ENCODE peak calls at places on chromosomes 4 and X, in eight cellular contexts. N is GM10248; B is posterior cingulate gyrus; Y is substantia nigra; S is EH; T is suprapubic skin; D is activated CD4-positive, alpha-beta T cell treated with anti-CD3 and anti-CD28 coated beads for 4 hours; K is GM18507. X is an unnamed sample.

GRCh38 chrX:1006156-1006730 is 206.2 kb downstream of the CRLF2 start:
- DNase-seq in N (no peak), B (no peak), Y (no peak), S (no peak), T (peak), D (no peak), K (no peak), X (no peak)

GRCh38 chr4:184385705-184386141 is 88.6 kb downstream of the IRF2 start:
- DNase-seq in N (no peak), B (no peak), Y (peak), S (no peak), T (no peak), D (no peak), K (no peak), X (no peak)

GRCh38 chr4:40046311-40046980 is 10.2 kb upstream of the N4BP2 start:
- DNase-seq in N (peak), B (no peak), Y (no peak), S (peak), T (no peak), D (peak), K (no peak), X (no peak)

GRCh38 chr4:153758136-153758535 is 1.7 kb downstream of the RNF175 start:
- DNase-seq in N (no peak), B (no peak), Y (no peak), S (no peak), T (no peak), D (no peak), K (no peak), X (no peak)

GRCh38 chr4:69995526-69996016 is at the start of gene STATH:
- DNase-seq in N (no peak), B (no peak), Y (no peak), S (no peak), T (no peak), D (no peak), K (no peak), X (no peak)

GRCh38 chrX:110241816-110242215 is 76.1 kb downstream of the AMMECR1 start:
- DNase-seq in N (no peak), B (no peak), Y (no peak), S (peak), T (no peak), D (no peak), K (no peak), X (no peak)

GRCh38 chrX:110699109-110699508 is 96.5 kb downstream of the CHRDL1 start:
- DNase-seq in N (no peak), B (no peak), Y (no peak), S (peak), T (no peak), D (no peak), K (no peak), X (no peak)

GRCh38 chr4:9996319-9997110 is 24.8 kb downstream of the SLC2A9 start:
- DNase-seq in N (no peak), B (no peak), Y (no peak), S (peak), T (peak), D (no peak), K (no peak), X (no peak)

GRCh38 chr4:6986067-6986780 is 56.9 kb upstream of the TADA2B start:
- DNase-seq in N (no peak), B (peak), Y (no peak), S (peak), T (no peak), D (no peak), K (no peak), X (no peak)

GRCh38 chr4:112451831-112452230 is 64.1 kb downstream of the NEUROG2 start:
- DNase-seq in N (no peak), B (no peak), Y (no peak), S (no peak), T (no peak), D (no peak), K (no peak), X (no peak)

GRCh38 chrX:153687121-153688039 is at the start of gene SLC6A8:
- DNase-seq in N (no peak), B (peak), Y (peak), S (peak), T (peak), D (peak), K (peak), X (peak)

GRCh38 chr4:52051615-52052474 is 741 bp downstream of the SPATA18 start:
- DNase-seq in N (peak), B (peak), Y (no peak), S (peak), T (no peak), D (no peak), K (no peak), X (no peak)

GRCh38 chr4:101599620-101600019 is 190.9 kb upstream of the BANK1 start:
- DNase-seq in N (no peak), B (no peak), Y (no peak), S (no peak), T (no peak), D (no peak), K (no peak), X (no peak)

GRCh38 chr4:22019676-22020075 is 71.1 kb upstream of the KCNIP4 start:
- DNase-seq in N (no peak), B (no peak), Y (no peak), S (peak), T (no peak), D (no peak), K (no peak), X (no peak)

GRCh38 chrX:41334866-41335589 is 1.1 kb downstream of the DDX3X start:
- DNase-seq in N (peak), B (peak), Y (peak), S (peak), T (peak), D (peak), K (no peak), X (peak)

GRCh38 chr4:119337010-119337409 is 15.1 kb upstream of the FABP2 start:
- DNase-seq in N (no peak), B (no peak), Y (no peak), S (peak), T (no peak), D (no peak), K (no peak), X (no peak)

GRCh38 chrX:81957900-81958545 is 756.1 kb downstream of the SH3BGRL start:
- DNase-seq in N (peak), B (no peak), Y (no peak), S (no peak), T (no peak), D (no peak), K (no peak), X (no peak)

GRCh38 chr4:74042681-74043080 is 4.2 kb upstream of the CXCL3 start:
- DNase-seq in N (no peak), B (no peak), Y (no peak), S (no peak), T (no peak), D (no peak), K (no peak), X (no peak)

GRCh38 chrX:98299785-98300184 is 1416.1 kb downstream of the RPA4 start:
- DNase-seq in N (no peak), B (no peak), Y (no peak), S (peak), T (no peak), D (no peak), K (no peak), X (no peak)

GRCh38 chr4:37970702-37971101 is 10.5 kb downstream of the PTTG2 start:
- DNase-seq in N (no peak), B (no peak), Y (no peak), S (peak), T (no peak), D (peak), K (no peak), X (no peak)

GRCh38 chr4:6230502-6230785 is 30.1 kb upstream of the JAKMIP1 start:
- DNase-seq in N (no peak), B (no peak), Y (no peak), S (no peak), T (peak), D (no peak), K (no peak), X (no peak)

GRCh38 chrX:132226169-132226568 is 6.9 kb upstream of the RAP2C start:
- DNase-seq in N (no peak), B (no peak), Y (no peak), S (no peak), T (no peak), D (no peak), K (no peak), X (no peak)

GRCh38 chr4:147378780-147379179 is 102.1 kb upstream of the EDNRA start:
- DNase-seq in N (no peak), B (no peak), Y (no peak), S (no peak), T (no peak), D (no peak), K (no peak), X (no peak)

GRCh38 chr4:15855804-15856475 is 77.8 kb downstream of the CD38 start:
- DNase-seq in N (no peak), B (peak), Y (peak), S (peak), T (no peak), D (no peak), K (no peak), X (no peak)

GRCh38 chr4:2058264-2059033 is 678 bp upstream of the NAT8L start:
- DNase-seq in N (no peak), B (peak), Y (no peak), S (peak), T (no peak), D (no peak), K (no peak), X (no peak)

GRCh38 chr4:118969359-118969758 is 80.7 kb downstream of the SYNPO2 start:
- DNase-seq in N (no peak), B (no peak), Y (no peak), S (peak), T (no peak), D (no peak), K (no peak), X (peak)

GRCh38 chr4:139736257-139736626 is 70.6 kb downstream of the MGST2 start:
- DNase-seq in N (no peak), B (no peak), Y (no peak), S (no peak), T (no peak), D (no peak), K (no peak), X (no peak)

GRCh38 chr4:6042293-6043063 is 24.2 kb upstream of the C4orf50 start:
- DNase-seq in N (no peak), B (no peak), Y (no peak), S (no peak), T (no peak), D (no peak), K (no peak), X (no peak)

GRCh38 chr4:140703463-140703862 is 52.7 kb downstream of the TBC1D9 start:
- DNase-seq in N (no peak), B (no peak), Y (no peak), S (peak), T (no peak), D (no peak), K (no peak), X (no peak)

GRCh38 chr4:30413915-30414314 is 306.3 kb upstream of the PCDH7 start:
- DNase-seq in N (no peak), B (no peak), Y (no peak), S (no peak), T (no peak), D (no peak), K (no peak), X (no peak)

GRCh38 chr4:52094746-52095145 is 43.6 kb downstream of the SPATA18 start:
- DNase-seq in N (no peak), B (no peak), Y (no peak), S (no peak), T (no peak), D (no peak), K (no peak), X (no peak)

GRCh38 chrX:66760648-66761047 is 121.8 kb upstream of the EDA2R start:
- DNase-seq in N (no peak), B (no peak), Y (no peak), S (peak), T (no peak), D (no peak), K (no peak), X (no peak)

GRCh38 chr4:28686618-28687017 is 1826.0 kb downstream of the STIM2 start:
- DNase-seq in N (peak), B (peak), Y (peak), S (peak), T (no peak), D (no peak), K (no peak), X (no peak)

GRCh38 chr4:71470547-71470946 is 131.7 kb downstream of the SLC4A4 start:
- DNase-seq in N (no peak), B (no peak), Y (no peak), S (no peak), T (no peak), D (no peak), K (no peak), X (no peak)

GRCh38 chr4:153223935-153224334 is 19.7 kb downstream of the TRIM2 start:
- DNase-seq in N (no peak), B (no peak), Y (no peak), S (peak), T (no peak), D (no peak), K (no peak), X (no peak)

GRCh38 chr4:166658585-166658984 is 575.7 kb downstream of the SPOCK3 start:
- DNase-seq in N (no peak), B (no peak), Y (no peak), S (no peak), T (no peak), D (no peak), K (no peak), X (no peak)

GRCh38 chr4:22485751-22486150 is 30.1 kb downstream of the ADGRA3 start:
- DNase-seq in N (no peak), B (no peak), Y (no peak), S (peak), T (no peak), D (no peak), K (no peak), X (no peak)